ENCODE peak calls at places on chromosomes 1 and 21, in seven cellular contexts. Y, C, N, F, A, O and J are unnamed samples. For H3K27me3 and H3K4me1, the result is how much of the 10 kb centered on the place peaks cover.

GRCh38 chr1:228379666-228380065 is 27.0 kb downstream of the TRIM11 start:
- DNase-seq in Y (no peak), C (no peak), N (no peak), F (no peak), A (no peak), O (no peak), J (no peak)

GRCh38 chr21:14815001-14815400 is 249.8 kb downstream of the NRIP1 start:
- DNase-seq in Y (no peak), C (no peak), N (no peak), F (no peak), A (no peak), O (no peak), J (no peak)

GRCh38 chr21:42850866-42851391 is 28.4 kb downstream of the WDR4 start:
- DNase-seq in Y (peak), C (no peak), N (no peak), F (no peak), A (no peak), O (peak), J (no peak)

GRCh38 chr1:28109639-28110038 is 21.2 kb upstream of the EYA3 start:
- DNase-seq in Y (no peak), C (no peak), N (no peak), F (no peak), A (no peak), O (no peak), J (no peak)

GRCh38 chr21:42568834-42569731 is 55.4 kb downstream of the SLC37A1 start:
- DNase-seq in Y (no peak), C (no peak), N (no peak), F (no peak), A (no peak), O (no peak), J (peak)

GRCh38 chr1:159214149-159214760 is 9.6 kb downstream of the ACKR1 start:
- DNase-seq in Y (peak), C (peak), N (no peak), F (peak), A (no peak), O (peak), J (no peak)

GRCh38 chr1:22387888-22388564 is 63.6 kb upstream of the ZBTB40 start:
- DNase-seq in Y (no peak), C (peak), N (no peak), F (peak), A (no peak), O (no peak), J (no peak)

GRCh38 chr1:228515200-228515834 is 28.1 kb downstream of the RNF187 start:
- DNase-seq in Y (peak), C (peak), N (no peak), F (peak), A (no peak), O (peak), J (peak)

GRCh38 chr1:9494936-9495758 is 44.1 kb upstream of the SLC25A33 start:
- DNase-seq in Y (peak), C (peak), N (no peak), F (peak), A (no peak), O (peak), J (peak)

GRCh38 chr1:27144920-27145661 is 9.8 kb downstream of the SLC9A1 start:
- DNase-seq in Y (no peak), C (no peak), N (no peak), F (peak), A (no peak), O (no peak), J (no peak)

GRCh38 chr1:147504801-147505303 is 36.4 kb upstream of the BCL9 start:
- DNase-seq in Y (peak), C (peak), N (no peak), F (peak), A (no peak), O (no peak), J (no peak)

GRCh38 chr1:41712687-41713086 is 206.0 kb downstream of the HIVEP3 start:
- DNase-seq in Y (no peak), C (no peak), N (no peak), F (no peak), A (no peak), O (no peak), J (no peak)

GRCh38 chr21:42575111-42575510 is 61.5 kb downstream of the SLC37A1 start:
- DNase-seq in Y (no peak), C (no peak), N (no peak), F (no peak), A (no peak), O (no peak), J (peak)

GRCh38 chr1:40130892-40131291 is 30.3 kb upstream of the RLF start:
- DNase-seq in Y (no peak), C (peak), N (no peak), F (no peak), A (no peak), O (no peak), J (no peak)

GRCh38 chr1:111563619-111564018 is 56.0 kb upstream of the RAP1A start:
- DNase-seq in Y (no peak), C (no peak), N (no peak), F (peak), A (no peak), O (no peak), J (peak)

GRCh38 chr1:37153701-37154100 is 119.4 kb upstream of the GRIK3 start:
- DNase-seq in Y (no peak), C (no peak), N (no peak), F (no peak), A (no peak), O (no peak), J (peak)

GRCh38 chr1:84700065-84700464 is 9.8 kb upstream of the SSX2IP start:
- DNase-seq in Y (no peak), C (no peak), N (no peak), F (no peak), A (no peak), O (no peak), J (no peak)

GRCh38 chr1:109274533-109275476 is 8.1 kb downstream of the PSRC1 start:
- DNase-seq in Y (no peak), C (peak), N (no peak), F (peak), A (no peak), O (peak), J (peak)

GRCh38 chr21:14583629-14584251 is 37.6 kb upstream of the SAMSN1 start:
- DNase-seq in Y (no peak), C (no peak), N (no peak), F (no peak), A (no peak), O (peak), J (no peak)

GRCh38 chr1:153789478-153790148 is 14.4 kb downstream of the SLC27A3 start:
- DNase-seq in Y (no peak), C (peak), N (no peak), F (no peak), A (no peak), O (no peak), J (no peak)

GRCh38 chr1:116671835-116672234 is 4.3 kb upstream of the IGSF3 start:
- DNase-seq in Y (no peak), C (no peak), N (no peak), F (peak), A (no peak), O (no peak), J (no peak)

GRCh38 chr21:39564200-39564599 is 48.5 kb upstream of the B3GALT5 start:
- DNase-seq in Y (no peak), C (no peak), N (no peak), F (no peak), A (no peak), O (no peak), J (no peak)

GRCh38 chr1:161985301-161985825 is 38.3 kb downstream of the OLFML2B start:
- DNase-seq in Y (no peak), C (no peak), N (no peak), F (no peak), A (no peak), O (no peak), J (no peak)

GRCh38 chr1:1782399-1783221 is 4.3 kb upstream of the NADK start:
- DNase-seq in Y (peak), C (peak), N (peak), F (peak), A (no peak), O (peak), J (no peak)

GRCh38 chr1:230144765-230145504 is 77.9 kb downstream of the GALNT2 start:
- DNase-seq in Y (no peak), C (no peak), N (no peak), F (no peak), A (no peak), O (peak), J (no peak)

GRCh38 chr1:215607412-215607811 is 40.3 kb downstream of the KCTD3 start:
- DNase-seq in Y (no peak), C (no peak), N (no peak), F (no peak), A (no peak), O (no peak), J (no peak)

GRCh38 chr1:195562074-195562473 is 1046.2 kb downstream of the KCNT2 start:
- DNase-seq in Y (no peak), C (no peak), N (no peak), F (no peak), A (no peak), O (no peak), J (no peak)

GRCh38 chr1:240284656-240285427 is 193.2 kb downstream of the FMN2 start:
- DNase-seq in Y (no peak), C (no peak), N (no peak), F (no peak), A (no peak), O (no peak), J (no peak)

GRCh38 chr1:223748773-223749733 is 36.7 kb downstream of the CAPN2 start:
- DNase-seq in Y (peak), C (peak), N (peak), F (peak), A (no peak), O (peak), J (no peak)

GRCh38 chr1:54234284-54234683 is 34.3 kb downstream of the MRPL37 start:
- DNase-seq in Y (no peak), C (no peak), N (no peak), F (no peak), A (no peak), O (no peak), J (no peak)
- H3K27me3 ChIP-seq in Y (under half), C (under half), N (under half), F (under half), A (under half), O (under half), J (under half)

GRCh38 chr1:63453232-63453631 is 69.8 kb downstream of the ITGB3BP start:
- DNase-seq in Y (no peak), C (no peak), N (no peak), F (no peak), A (no peak), O (no peak), J (no peak)

GRCh38 chr1:63450416-63450815 is 72.6 kb downstream of the ITGB3BP start:
- DNase-seq in Y (no peak), C (no peak), N (no peak), F (no peak), A (no peak), O (no peak), J (no peak)

GRCh38 chr1:63448741-63449140 is 74.3 kb downstream of the ITGB3BP start:
- DNase-seq in Y (no peak), C (no peak), N (no peak), F (no peak), A (no peak), O (no peak), J (no peak)

GRCh38 chr1:63458750-63459149 is 64.3 kb downstream of the ITGB3BP start:
- DNase-seq in Y (no peak), C (no peak), N (no peak), F (no peak), A (no peak), O (no peak), J (no peak)

DNA sequence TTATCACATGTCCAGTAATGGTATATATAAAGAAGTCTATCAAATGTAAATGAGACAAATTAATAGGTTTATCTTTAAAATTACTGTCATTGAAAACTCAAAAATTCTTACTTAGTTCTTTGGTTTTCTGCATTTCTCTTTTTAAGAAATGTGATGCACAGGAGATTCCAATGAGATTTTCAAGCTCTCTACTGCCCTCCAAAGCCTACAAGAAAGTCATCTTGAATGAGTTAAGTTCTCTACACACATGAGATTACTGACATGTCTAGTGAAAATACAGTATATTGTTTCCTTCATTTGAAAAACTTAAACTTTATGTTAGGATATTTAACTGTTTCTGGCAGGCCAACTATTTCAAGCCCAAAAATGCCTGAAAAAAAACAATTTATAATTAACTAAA is 68.8 kb downstream of the ITGB3BP start:
- DNase-seq in Y (peak), C (peak), N (no peak), F (peak), A (no peak), O (no peak), J (no peak)
- H3K4me1 ChIP-seq in Y (under half), C (under half), N (under half), F (under half), A (under half), O (under half), J (under half)

GRCh38 chr1:33336580-33336979 is 15.7 kb upstream of the A3GALT2 start:
- DNase-seq in Y (no peak), C (no peak), N (no peak), F (no peak), A (no peak), O (no peak), J (no peak)
- H3K27ac ChIP-seq in Y (no peak), C (peak), N (no peak), F (peak), A (no peak), O (no peak), J (no peak)

GRCh38 chr1:15758537-15758936 is at the start of gene FBLIM1:
- DNase-seq in Y (peak), C (peak), N (no peak), F (peak), A (no peak), O (peak), J (no peak)
- H3K27me3 ChIP-seq in Y (half or more), C (under half), N (under half), F (under half), A (under half), O (half or more), J (under half)

GRCh38 chr1:203522237-203522636 is 28.3 kb downstream of the OPTC start:
- DNase-seq in Y (peak), C (no peak), N (no peak), F (peak), A (no peak), O (no peak), J (no peak)

GRCh38 chr1:203524824-203525223 is 30.9 kb downstream of the OPTC start:
- DNase-seq in Y (no peak), C (no peak), N (no peak), F (no peak), A (no peak), O (no peak), J (no peak)

GRCh38 chr1:203521812-203522211 is 27.9 kb downstream of the OPTC start:
- DNase-seq in Y (no peak), C (no peak), N (no peak), F (no peak), A (no peak), O (no peak), J (no peak)

GRCh38 chr1:203524152-203524551 is 30.2 kb downstream of the OPTC start:
- DNase-seq in Y (no peak), C (no peak), N (no peak), F (no peak), A (no peak), O (no peak), J (no peak)

DNA sequence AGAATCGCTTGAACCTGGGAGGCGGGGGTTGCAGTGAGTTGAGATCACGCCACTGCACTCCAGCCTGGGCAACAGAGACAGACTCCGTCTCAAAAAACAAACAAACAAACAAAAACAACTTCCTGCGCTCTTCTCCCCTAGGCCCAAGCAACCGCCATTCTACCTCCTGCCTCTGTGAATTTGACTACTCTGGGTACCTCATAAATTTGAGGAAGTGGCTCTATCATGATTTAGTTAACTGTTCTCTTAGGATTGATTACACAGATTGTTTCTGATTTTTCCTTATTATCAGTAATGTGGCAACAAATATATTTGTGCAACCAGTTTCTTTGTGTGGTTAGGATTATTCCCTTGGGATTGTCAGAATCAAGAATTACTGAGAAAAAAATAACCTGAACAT is 29.7 kb downstream of the OPTC start:
- DNase-seq in Y (no peak), C (no peak), N (no peak), F (no peak), A (no peak), O (no peak), J (no peak)
- H3K4me1 ChIP-seq in Y (under half), C (under half), N (under half), F (under half), A (under half), O (under half), J (under half)